ENCODE peak calls at places on chromosomes 1 and 21, in six cellular contexts. J is CD4-positive, alpha-beta T cell; R is B cell; X is SHP77 treated with DMSO at 0.1 percent for 48 hours; E is AG04449; K is fibroblast of villous mesenchyme. P is an unnamed sample.

GRCh38 chr1:162019436-162019835 is 4.2 kb downstream of the OLFML2B start:
- DNase-seq in J (no peak), X (no peak), E (no peak), R (no peak), K (no peak), P (no peak)

GRCh38 chr1:41687007-41687406 is 202.5 kb upstream of the EDN2 start:
- DNase-seq in X (no peak), J (no peak), K (no peak), E (no peak), R (no peak), P (no peak)

GRCh38 chr1:163191301-163191700 is 11.4 kb downstream of the RGS5 start:
- DNase-seq in J (no peak), E (no peak), K (no peak), R (no peak), X (no peak), P (no peak)

GRCh38 chr21:31983120-31983519 is 110.3 kb downstream of the HUNK start:
- DNase-seq in J (no peak), X (no peak), E (no peak), K (no peak), R (no peak), P (no peak)

GRCh38 chr21:34765619-34766018 is 96.8 kb downstream of the CLIC6 start:
- DNase-seq in R (no peak), J (no peak), X (no peak), E (no peak), K (no peak), P (no peak)

GRCh38 chr1:89525169-89525855 is 683 bp downstream of the LRRC8B start:
- DNase-seq in K (no peak), X (peak; percentile 5), E (no peak), R (peak; percentile 79), J (peak; percentile 22), P (no peak)

GRCh38 chr1:171645553-171646336 is 6.7 kb downstream of the MYOC start:
- DNase-seq in J (no peak), E (no peak), X (no peak), R (no peak), K (peak; percentile 61), P (no peak)

GRCh38 chr1:154686507-154686906 is 78.5 kb upstream of the ADAR start:
- DNase-seq in E (no peak), R (no peak), K (no peak), X (no peak), J (no peak), P (no peak)

GRCh38 chr1:33459766-33460543 is 12.5 kb upstream of the ZSCAN20 start:
- DNase-seq in R (no peak), X (no peak), J (no peak), K (peak; percentile 72), E (peak; percentile 36), P (no peak)

GRCh38 chr1:217522280-217522679 is 108.6 kb downstream of the GPATCH2 start:
- DNase-seq in K (no peak), X (no peak), J (no peak), R (no peak), E (no peak), P (no peak)

GRCh38 chr1:18323259-18323658 is 157.5 kb upstream of the KLHDC7A start:
- DNase-seq in R (no peak), E (no peak), J (no peak), X (no peak), K (no peak), P (no peak)

GRCh38 chr1:58883037-58883887 is 99.4 kb upstream of the JUN start:
- DNase-seq in R (no peak), E (peak; percentile 69), K (peak; percentile 92), X (peak; percentile 50), J (no peak), P (no peak)

GRCh38 chr1:14713077-14713476 is 114.6 kb downstream of the KAZN start:
- DNase-seq in R (no peak), X (no peak), E (no peak), K (no peak), J (no peak), P (no peak)

GRCh38 chr1:207861442-207862177 is 49.3 kb downstream of the CD34 start:
- DNase-seq in E (no peak), J (peak; percentile 38), R (no peak), K (no peak), X (no peak), P (no peak)

GRCh38 chr1:22555386-22555656 is 8.0 kb upstream of the EPHA8 start:
- DNase-seq in X (no peak), J (no peak), R (no peak), K (no peak), E (no peak), P (no peak)

GRCh38 chr1:188170446-188170845 is 1341.7 kb downstream of the PLA2G4A start:
- DNase-seq in J (no peak), R (no peak), E (no peak), X (no peak), K (no peak), P (peak; percentile 98)

GRCh38 chr1:47950481-47950880 is 46.7 kb downstream of the TRABD2B start:
- DNase-seq in R (no peak), X (no peak), K (no peak), E (no peak), J (no peak), P (no peak)

GRCh38 chr1:200729863-200730262 is 8.8 kb upstream of the CAMSAP2 start:
- DNase-seq in E (no peak), K (no peak), X (no peak), J (no peak), R (no peak), P (no peak)

GRCh38 chr1:163094589-163094988 is 25.4 kb downstream of the RGS4 start:
- DNase-seq in X (no peak), E (no peak), R (no peak), K (no peak), J (no peak), P (no peak)

GRCh38 chr1:39214998-39215873 is 10.7 kb downstream of the MACF1 start:
- DNase-seq in J (peak; percentile 28), E (no peak), K (no peak), X (no peak), R (peak; percentile 69), P (no peak)

GRCh38 chr1:84214115-84214956 is 70.3 kb downstream of the PRKACB start:
- DNase-seq in E (no peak), X (no peak), R (no peak), J (no peak), K (no peak), P (no peak)

GRCh38 chr1:81702903-81703302 is 97.8 kb upstream of the ADGRL2 start:
- DNase-seq in X (no peak), E (peak; percentile 78), R (no peak), J (no peak), K (peak; percentile 91), P (no peak)

GRCh38 chr1:29259802-29260441 is 23.6 kb downstream of the PTPRU start:
- DNase-seq in E (no peak), X (no peak), R (no peak), J (peak; percentile 25), K (peak; percentile 51), P (no peak)

GRCh38 chr1:176692988-176693696 is 230.2 kb downstream of the PAPPA2 start:
- DNase-seq in X (no peak), E (no peak), K (no peak), J (no peak), R (no peak), P (no peak)

GRCh38 chr1:79633456-79633855 is 626.9 kb upstream of the ADGRL4 start:
- DNase-seq in E (peak; percentile 5), J (no peak), X (no peak), K (peak; percentile 16), R (no peak), P (no peak)

GRCh38 chr21:35256468-35256988 is 207.4 kb upstream of the RUNX1 start:
- DNase-seq in E (peak; percentile 95), X (peak; percentile 96), R (no peak), J (no peak), K (peak; percentile 99), P (peak; percentile 17)

GRCh38 chr1:229237320-229237719 is 33.6 kb upstream of the RAB4A start:
- DNase-seq in K (no peak), X (no peak), R (no peak), E (no peak), J (no peak), P (no peak)

GRCh38 chr1:15408890-15409399 is 743 bp upstream of the EFHD2 start:
- DNase-seq in J (no peak), K (no peak), X (no peak), R (no peak), E (no peak), P (no peak)

GRCh38 chr1:104648269-104648691 is 898.6 kb downstream of the AMY1C start:
- DNase-seq in K (no peak), J (no peak), X (peak; percentile 74), R (no peak), E (no peak), P (peak; percentile 91)

GRCh38 chr1:212562771-212563170 is 45.8 kb upstream of the ATF3 start:
- DNase-seq in E (no peak), K (no peak), X (no peak), J (no peak), R (no peak), P (no peak)

GRCh38 chr1:30321996-30322858 is 401.2 kb downstream of the MATN1 start:
- DNase-seq in X (no peak), K (no peak), J (no peak), R (peak; percentile 17), E (no peak), P (no peak)

GRCh38 chr1:21903638-21904474 is 33.3 kb downstream of the HSPG2 start:
- DNase-seq in E (no peak), K (no peak), R (no peak), X (no peak), J (no peak), P (no peak)

GRCh38 chr1:39925727-39926342 is 24.1 kb upstream of the MYCL start:
- DNase-seq in K (peak; percentile 18), X (no peak), R (no peak), J (no peak), E (no peak), P (no peak)

P was measured in NCI-H2081 treated with DMSO at 0.1 percent for 48 hours.